ENCODE peak calls at places on chromosome 1, in six cellular contexts. D is A549, X is HepG2, Q is upper lobe of left lung, A is K562, I is GM12878. U is an unnamed sample.

GRCh38 chr1:154459044-154459443 is 43.0 kb upstream of the TDRD10 start:
- ATAC-seq in D (no peak), X (no peak), Q (no peak), A (no peak), I (no peak), U (no peak)

GRCh38 chr1:9270290-9270900 is 22.3 kb upstream of the SPSB1 start:
- ATAC-seq in D (no peak), X (no peak), Q (no peak), A (no peak), I (no peak), U (no peak)

GRCh38 chr1:7366286-7366954 is 404.7 kb upstream of the VAMP3 start:
- ATAC-seq in D (no peak), X (no peak), Q (no peak), A (no peak), I (no peak), U (no peak)

GRCh38 chr1:2446394-2446793 is 29.7 kb upstream of the PLCH2 start:
- ATAC-seq in D (no peak), X (no peak), Q (no peak), A (no peak), I (no peak), U (no peak)

GRCh38 chr1:99645699-99646531 is at the start of gene PALMD:
- ATAC-seq in D (peak), X (peak), Q (peak), A (peak), I (peak), U (peak)

GRCh38 chr1:176540428-176540827 is 77.5 kb downstream of the PAPPA2 start:
- ATAC-seq in D (no peak), X (no peak), Q (no peak), A (peak), I (no peak), U (no peak)

GRCh38 chr1:66980745-66981367 is 56.1 kb downstream of the MIER1 start:
- ATAC-seq in D (peak), X (no peak), Q (no peak), A (no peak), I (no peak), U (no peak)

GRCh38 chr1:26045712-26046312 is at the start of gene SLC30A2:
- ATAC-seq in D (peak), X (peak), Q (no peak), A (peak), I (no peak), U (no peak)

GRCh38 chr1:30748699-30749401 is 8.7 kb downstream of the LAPTM5 start:
- ATAC-seq in D (no peak), X (no peak), Q (no peak), A (no peak), I (peak), U (no peak)

GRCh38 chr1:89799495-89799894 is 21.3 kb upstream of the LRRC8D start:
- ATAC-seq in D (no peak), X (no peak), Q (peak), A (peak), I (peak), U (no peak)

GRCh38 chr1:105436589-105437259 is 1619.8 kb upstream of the PRMT6 start:
- ATAC-seq in D (no peak), X (no peak), Q (peak), A (no peak), I (no peak), U (no peak)

GRCh38 chr1:39016604-39017171 is 9.5 kb upstream of the NDUFS5 start:
- ATAC-seq in D (peak), X (peak), Q (no peak), A (no peak), I (no peak), U (no peak)

GRCh38 chr1:39544327-39544726 is 32.3 kb downstream of the PABPC4 start:
- ATAC-seq in D (no peak), X (no peak), Q (no peak), A (no peak), I (no peak), U (no peak)

GRCh38 chr1:5129746-5130355 is 475.4 kb downstream of the AJAP1 start:
- ATAC-seq in D (no peak), X (no peak), Q (no peak), A (no peak), I (no peak), U (no peak)

GRCh38 chr1:147252540-147252939 is 10.1 kb downstream of the CHD1L start:
- ATAC-seq in D (no peak), X (no peak), Q (no peak), A (no peak), I (no peak), U (no peak)

GRCh38 chr1:164601399-164602141 is 42.6 kb downstream of the PBX1 start:
- ATAC-seq in D (peak), X (no peak), Q (peak), A (no peak), I (no peak), U (no peak)

GRCh38 chr1:63918395-63918945 is 144.7 kb downstream of the ROR1 start:
- ATAC-seq in D (no peak), X (no peak), Q (no peak), A (no peak), I (no peak), U (no peak)

GRCh38 chr1:112988367-112988766 is 32.4 kb upstream of the SLC16A1 start:
- ATAC-seq in D (no peak), X (no peak), Q (no peak), A (no peak), I (no peak), U (no peak)

GRCh38 chr1:25117233-25117823 is 115.0 kb downstream of the SYF2 start:
- ATAC-seq in D (peak), X (peak), Q (no peak), A (peak), I (peak), U (no peak)

GRCh38 chr1:119007672-119008482 is 19.7 kb upstream of the TBX15 start:
- ATAC-seq in D (no peak), X (peak), Q (peak), A (no peak), I (no peak), U (peak)

DNA sequence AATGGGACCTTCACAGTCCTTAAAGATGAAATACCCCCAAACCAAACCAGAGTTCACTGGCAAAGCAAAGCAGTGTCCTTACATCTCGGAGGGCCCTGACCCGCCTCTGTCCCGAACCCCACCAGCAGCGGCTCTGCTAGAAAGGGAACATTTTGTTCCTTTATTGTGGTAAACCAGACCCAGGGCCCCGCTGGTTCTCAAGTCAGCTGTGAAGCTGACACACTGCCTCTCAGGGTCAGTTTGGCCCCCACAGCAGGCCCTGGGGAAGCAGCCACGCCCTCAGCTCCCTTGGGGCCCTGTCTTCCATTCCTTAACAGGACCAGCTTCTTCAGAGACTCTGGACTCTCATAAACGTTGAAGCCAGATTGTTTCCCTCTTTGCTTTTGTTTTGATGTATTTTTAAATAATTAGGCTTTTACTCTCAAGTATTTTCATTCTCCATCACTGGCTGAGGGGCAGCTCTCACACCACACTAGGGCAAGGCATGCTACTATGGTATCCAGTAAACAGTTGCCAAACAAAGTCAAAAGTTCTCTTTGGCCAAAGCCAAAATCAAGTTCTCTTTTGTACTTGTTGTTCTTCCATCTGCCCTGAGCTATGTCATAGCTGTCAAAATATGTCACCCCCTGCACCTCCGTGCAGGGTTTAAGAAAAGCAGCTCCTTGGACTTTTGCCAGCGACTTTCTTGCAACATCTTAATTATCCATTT is 61.1 kb upstream of the ANGPTL1 start:
- ATAC-seq in D (no peak), X (no peak), Q (peak), A (no peak), I (no peak), U (peak)
- TF ChIP-seq EP300 in D (no peak), X (no peak), Q (no peak), A (no peak), I (no peak), U (peak)

DNA sequence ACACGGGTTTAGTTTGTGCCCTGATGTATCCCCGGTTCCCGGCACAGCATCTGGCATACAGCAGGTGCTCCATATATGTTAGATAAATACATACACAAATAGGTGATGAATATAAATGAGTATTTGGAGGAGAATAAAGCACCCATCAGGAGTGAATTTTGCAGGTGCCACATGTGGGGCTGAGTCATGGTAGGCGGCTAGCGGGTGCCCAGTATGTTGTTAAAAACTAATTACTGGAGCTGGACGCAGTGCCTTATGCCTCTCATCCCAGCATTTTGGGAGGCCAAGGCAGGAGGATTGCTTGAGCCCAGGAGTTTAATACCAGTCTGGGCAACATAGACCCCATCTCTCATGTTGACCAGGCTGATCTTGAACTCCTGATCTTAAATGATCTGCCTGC is 16.7 kb upstream of the WASF2 start:
- ATAC-seq in D (no peak), X (no peak), Q (no peak), A (no peak), I (no peak), U (no peak)
- H3K27ac ChIP-seq in D (no peak), X (no peak), Q (no peak), A (no peak), I (no peak), U (no peak)

GRCh38 chr1:247905899-247906503 is 10.6 kb downstream of the OR2W3 start:
- ATAC-seq in D (no peak), X (no peak), Q (no peak), A (peak), I (no peak), U (no peak)

GRCh38 chr1:247905181-247905580 is 9.8 kb downstream of the OR2W3 start:
- ATAC-seq in D (no peak), X (no peak), Q (no peak), A (peak), I (no peak), U (no peak)

GRCh38 chr1:247906504-247907047 is 11.2 kb downstream of the OR2W3 start:
- ATAC-seq in D (no peak), X (no peak), Q (no peak), A (peak), I (no peak), U (no peak)

GRCh38 chr1:247908761-247909160 is 11.3 kb upstream of the OR2T8 start:
- ATAC-seq in D (no peak), X (no peak), Q (no peak), A (no peak), I (no peak), U (no peak)

DNA sequence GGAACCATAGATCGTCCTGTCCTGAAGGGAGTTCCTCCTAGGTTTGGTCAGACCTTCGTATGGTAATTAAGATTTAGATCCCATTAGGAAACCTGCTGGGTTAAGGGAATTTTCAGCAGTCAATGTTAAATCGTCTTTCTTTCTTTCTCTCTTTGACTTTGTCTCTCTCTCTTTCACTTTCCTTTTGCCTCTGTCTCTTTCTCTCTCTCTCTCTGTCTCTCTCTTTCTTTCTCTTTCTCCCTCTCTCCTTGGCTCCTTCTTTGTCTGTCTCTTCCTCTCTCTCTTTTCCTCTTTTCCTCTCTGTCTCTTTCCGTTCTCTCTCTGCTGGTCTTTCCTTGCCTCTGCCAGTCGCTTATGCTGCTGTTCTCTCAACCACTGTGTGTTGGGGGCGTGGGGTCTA is 8.7 kb downstream of the OR2W3 start:
- ATAC-seq in D (no peak), X (no peak), Q (no peak), A (no peak), I (no peak), U (no peak)
- H3K4me3 ChIP-seq in D (no peak), X (no peak), Q (no peak), A (no peak), I (no peak), U (no peak)

GRCh38 chr1:59115865-59116264 is 181.0 kb upstream of the FGGY start:
- ATAC-seq in D (no peak), X (no peak), Q (no peak), A (no peak), I (no peak), U (no peak)
- TF ChIP-seq EP300 in D (no peak), X (no peak), Q (no peak), A (no peak), I (no peak), U (no peak)

DNA sequence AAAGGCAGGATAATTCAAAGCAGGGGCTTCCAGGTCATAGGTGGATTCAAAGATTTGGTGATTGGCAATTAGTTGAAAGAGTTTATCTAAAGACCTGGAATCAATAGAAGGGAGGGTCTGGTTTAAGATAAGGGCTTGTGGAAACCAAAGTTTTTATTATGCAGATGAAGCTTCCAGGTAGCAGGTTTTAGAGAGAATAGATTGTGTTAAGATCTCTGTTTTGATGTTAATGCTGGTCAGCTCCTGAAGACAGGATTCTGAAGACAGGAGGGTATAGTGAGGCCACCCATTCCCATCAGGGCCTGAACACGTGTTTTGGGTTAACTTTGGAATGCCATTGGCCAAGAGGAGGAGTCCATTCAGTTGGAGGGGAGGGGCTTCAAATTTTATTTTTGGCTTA is 6.1 kb upstream of the PTBP2 start:
- ATAC-seq in D (no peak), X (no peak), Q (no peak), A (no peak), I (no peak), U (no peak)
- H3K27ac ChIP-seq in D (no peak), X (no peak), Q (no peak), A (no peak), I (no peak), U (no peak)

U was measured in gastroesophageal sphincter.